ENCODE peak calls at places on chromosomes 6 and 20, in eight cellular contexts. One of them, this sample, is unnamed.

GRCh38 chr20:59765599-59766177 is 161.3 kb downstream of the PHACTR3 start:
- DNase-seq in RWPE2: peak
- DNase-seq in adrenal gland: no peak
- DNase-seq in GM12865: peak
- DNase-seq in B cell: no peak
- DNase-seq in dorsolateral prefrontal cortex: no peak
- DNase-seq in choroid plexus epithelial cell: no peak
- DNase-seq in neural crest cell: peak
- DNase-seq in this sample: peak

GRCh38 chr6:133889557-133890301 is 816 bp downstream of the TCF21 start:
- DNase-seq in RWPE2: no peak
- DNase-seq in adrenal gland: no peak
- DNase-seq in GM12865: no peak
- DNase-seq in B cell: peak
- DNase-seq in dorsolateral prefrontal cortex: no peak
- DNase-seq in choroid plexus epithelial cell: peak
- DNase-seq in neural crest cell: peak
- DNase-seq in this sample: peak

GRCh38 chr6:12160350-12160749 is 129.8 kb upstream of the EDN1 start:
- DNase-seq in RWPE2: no peak
- DNase-seq in adrenal gland: peak
- DNase-seq in GM12865: no peak
- DNase-seq in B cell: no peak
- DNase-seq in dorsolateral prefrontal cortex: no peak
- DNase-seq in choroid plexus epithelial cell: peak
- DNase-seq in neural crest cell: no peak
- DNase-seq in this sample: no peak

GRCh38 chr6:12608016-12608860 is 108.3 kb upstream of the PHACTR1 start:
- DNase-seq in RWPE2: no peak
- DNase-seq in adrenal gland: no peak
- DNase-seq in GM12865: peak
- DNase-seq in B cell: no peak
- DNase-seq in dorsolateral prefrontal cortex: no peak
- DNase-seq in choroid plexus epithelial cell: peak
- DNase-seq in neural crest cell: no peak
- DNase-seq in this sample: no peak

GRCh38 chr6:30881392-30881986 is 2.8 kb upstream of the DDR1 start:
- DNase-seq in RWPE2: no peak
- DNase-seq in adrenal gland: no peak
- DNase-seq in GM12865: no peak
- DNase-seq in B cell: no peak
- DNase-seq in dorsolateral prefrontal cortex: no peak
- DNase-seq in choroid plexus epithelial cell: no peak
- DNase-seq in neural crest cell: no peak
- DNase-seq in this sample: no peak

GRCh38 chr6:37137201-37137880 is 32.6 kb upstream of the PIM1 start:
- DNase-seq in RWPE2: peak
- DNase-seq in adrenal gland: no peak
- DNase-seq in GM12865: peak
- DNase-seq in B cell: no peak
- DNase-seq in dorsolateral prefrontal cortex: no peak
- DNase-seq in choroid plexus epithelial cell: peak
- DNase-seq in neural crest cell: peak
- DNase-seq in this sample: peak

GRCh38 chr20:24337074-24337473 is 132.4 kb upstream of the SYNDIG1 start:
- DNase-seq in RWPE2: no peak
- DNase-seq in adrenal gland: no peak
- DNase-seq in GM12865: no peak
- DNase-seq in B cell: no peak
- DNase-seq in dorsolateral prefrontal cortex: no peak
- DNase-seq in choroid plexus epithelial cell: peak
- DNase-seq in neural crest cell: no peak
- DNase-seq in this sample: no peak

GRCh38 chr6:129683606-129684322 is 26.2 kb downstream of the ARHGAP18 start:
- DNase-seq in RWPE2: peak
- DNase-seq in adrenal gland: peak
- DNase-seq in GM12865: peak
- DNase-seq in B cell: peak
- DNase-seq in dorsolateral prefrontal cortex: no peak
- DNase-seq in choroid plexus epithelial cell: peak
- DNase-seq in neural crest cell: no peak
- DNase-seq in this sample: no peak

GRCh38 chr6:75205776-75206334 is at the start of gene COL12A1:
- DNase-seq in RWPE2: peak
- DNase-seq in adrenal gland: peak
- DNase-seq in GM12865: no peak
- DNase-seq in B cell: peak
- DNase-seq in dorsolateral prefrontal cortex: no peak
- DNase-seq in choroid plexus epithelial cell: peak
- DNase-seq in neural crest cell: peak
- DNase-seq in this sample: peak

GRCh38 chr6:11802886-11803595 is 24.4 kb upstream of the ADTRP start:
- DNase-seq in RWPE2: no peak
- DNase-seq in adrenal gland: no peak
- DNase-seq in GM12865: no peak
- DNase-seq in B cell: no peak
- DNase-seq in dorsolateral prefrontal cortex: no peak
- DNase-seq in choroid plexus epithelial cell: no peak
- DNase-seq in neural crest cell: no peak
- DNase-seq in this sample: no peak

GRCh38 chr6:28634758-28635546 is 109.3 kb downstream of the GPX5 start:
- DNase-seq in RWPE2: no peak
- DNase-seq in adrenal gland: no peak
- DNase-seq in GM12865: no peak
- DNase-seq in B cell: peak
- DNase-seq in dorsolateral prefrontal cortex: no peak
- DNase-seq in choroid plexus epithelial cell: peak
- DNase-seq in neural crest cell: peak
- DNase-seq in this sample: peak

GRCh38 chr6:31405996-31406395 is 2.6 kb downstream of the MICA start:
- DNase-seq in RWPE2: no peak
- DNase-seq in adrenal gland: no peak
- DNase-seq in GM12865: no peak
- DNase-seq in B cell: no peak
- DNase-seq in dorsolateral prefrontal cortex: no peak
- DNase-seq in choroid plexus epithelial cell: no peak
- DNase-seq in neural crest cell: no peak
- DNase-seq in this sample: no peak

DNA sequence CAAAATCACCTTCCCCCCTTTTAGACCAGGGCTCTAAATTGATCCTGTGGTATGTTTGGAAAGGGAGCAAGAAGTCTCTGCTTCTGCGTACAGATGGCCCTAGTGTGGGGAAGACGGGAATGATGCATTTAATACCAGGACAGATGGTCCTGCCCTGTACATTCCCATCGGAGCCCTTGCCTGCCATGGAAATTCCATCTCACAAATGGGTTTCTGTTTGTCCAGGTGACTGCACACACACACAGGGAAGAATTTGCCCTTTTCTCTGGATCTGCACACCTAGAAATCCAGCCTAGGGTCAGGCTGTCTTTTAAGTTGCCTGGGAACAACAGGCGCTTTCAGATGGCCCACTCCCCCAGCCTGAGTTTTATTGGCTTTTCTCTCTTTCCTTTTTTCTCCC is 1.3 kb downstream of the MAS1 start:
- DNase-seq in RWPE2: peak
- DNase-seq in adrenal gland: no peak
- DNase-seq in GM12865: no peak
- DNase-seq in B cell: no peak
- DNase-seq in dorsolateral prefrontal cortex: no peak
- DNase-seq in choroid plexus epithelial cell: no peak
- DNase-seq in neural crest cell: no peak
- DNase-seq in this sample: no peak
- TF ChIP-seq CTCF in RWPE2: no peak
- TF ChIP-seq CTCF in adrenal gland: no peak
- TF ChIP-seq CTCF in GM12865: no peak
- TF ChIP-seq CTCF in B cell: no peak
- TF ChIP-seq CTCF in dorsolateral prefrontal cortex: no peak
- TF ChIP-seq CTCF in choroid plexus epithelial cell: no peak
- TF ChIP-seq CTCF in neural crest cell: no peak
- TF ChIP-seq CTCF in this sample: no peak

DNA sequence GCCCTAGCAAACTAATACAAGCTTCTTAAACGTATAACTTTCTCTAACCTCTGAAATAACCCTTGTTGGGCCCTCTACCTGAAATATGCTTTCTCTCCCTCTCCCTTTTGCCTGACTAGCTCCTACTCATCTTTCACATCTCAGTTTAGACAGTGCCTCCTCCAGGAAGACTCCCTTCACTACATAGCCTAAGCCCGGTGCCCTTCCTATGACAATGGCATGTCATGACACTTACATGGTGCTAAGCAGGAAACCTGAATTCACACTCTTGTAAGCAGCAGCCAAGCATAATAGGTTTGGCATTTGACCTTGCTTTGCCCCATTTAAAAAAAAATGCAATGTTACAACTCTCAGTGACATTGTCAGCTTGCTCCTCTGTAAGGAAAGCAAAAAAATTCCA is 33.1 kb upstream of the FBXL4 start:
- DNase-seq in RWPE2: no peak
- DNase-seq in adrenal gland: no peak
- DNase-seq in GM12865: peak
- DNase-seq in B cell: no peak
- DNase-seq in dorsolateral prefrontal cortex: no peak
- DNase-seq in choroid plexus epithelial cell: no peak
- DNase-seq in neural crest cell: no peak
- DNase-seq in this sample: no peak
- TF ChIP-seq CTCF in RWPE2: no peak
- TF ChIP-seq CTCF in adrenal gland: no peak
- TF ChIP-seq CTCF in GM12865: no peak
- TF ChIP-seq CTCF in B cell: no peak
- TF ChIP-seq CTCF in dorsolateral prefrontal cortex: no peak
- TF ChIP-seq CTCF in choroid plexus epithelial cell: no peak
- TF ChIP-seq CTCF in neural crest cell: no peak
- TF ChIP-seq CTCF in this sample: no peak

GRCh38 chr6:65638047-65638831 is 68.8 kb downstream of the EYS start:
- DNase-seq in RWPE2: no peak
- DNase-seq in adrenal gland: peak
- DNase-seq in GM12865: peak
- DNase-seq in B cell: no peak
- DNase-seq in dorsolateral prefrontal cortex: no peak
- DNase-seq in choroid plexus epithelial cell: no peak
- DNase-seq in neural crest cell: peak
- DNase-seq in this sample: peak
- TF ChIP-seq CTCF in RWPE2: peak
- TF ChIP-seq CTCF in adrenal gland: peak
- TF ChIP-seq CTCF in GM12865: no peak
- TF ChIP-seq CTCF in B cell: no peak
- TF ChIP-seq CTCF in dorsolateral prefrontal cortex: no peak
- TF ChIP-seq CTCF in choroid plexus epithelial cell: peak
- TF ChIP-seq CTCF in neural crest cell: peak
- TF ChIP-seq CTCF in this sample: peak

GRCh38 chr6:38897507-38897906 is 151.1 kb upstream of the GLP1R start:
- DNase-seq in RWPE2: no peak
- DNase-seq in adrenal gland: no peak
- DNase-seq in GM12865: no peak
- DNase-seq in B cell: no peak
- DNase-seq in dorsolateral prefrontal cortex: no peak
- DNase-seq in choroid plexus epithelial cell: no peak
- DNase-seq in neural crest cell: no peak
- DNase-seq in this sample: no peak
- TF ChIP-seq CTCF in RWPE2: no peak
- TF ChIP-seq CTCF in adrenal gland: no peak
- TF ChIP-seq CTCF in GM12865: no peak
- TF ChIP-seq CTCF in B cell: no peak
- TF ChIP-seq CTCF in dorsolateral prefrontal cortex: no peak
- TF ChIP-seq CTCF in choroid plexus epithelial cell: no peak
- TF ChIP-seq CTCF in neural crest cell: no peak
- TF ChIP-seq CTCF in this sample: no peak

GRCh38 chr20:33732166-33732970 is 572 bp downstream of the ZNF341 start:
- DNase-seq in RWPE2: peak
- DNase-seq in adrenal gland: peak
- DNase-seq in GM12865: no peak
- DNase-seq in B cell: peak
- DNase-seq in dorsolateral prefrontal cortex: peak
- DNase-seq in choroid plexus epithelial cell: peak
- DNase-seq in neural crest cell: no peak
- DNase-seq in this sample: no peak
- TF ChIP-seq CTCF in RWPE2: peak
- TF ChIP-seq CTCF in adrenal gland: peak
- TF ChIP-seq CTCF in GM12865: no peak
- TF ChIP-seq CTCF in B cell: no peak
- TF ChIP-seq CTCF in dorsolateral prefrontal cortex: no peak
- TF ChIP-seq CTCF in choroid plexus epithelial cell: no peak
- TF ChIP-seq CTCF in neural crest cell: no peak
- TF ChIP-seq CTCF in this sample: no peak

This sample was measured in nephron progenitor cell.